ENCODE peak calls at places on chromosomes 2 and 18, in six cellular contexts. One of them, this sample, is unnamed.

GRCh38 chr2:227450196-227450851 is 21.6 kb upstream of the AGFG1 start:
- DNase-seq in pons: no peak
- DNase-seq in neural crest cell: no peak
- DNase-seq in M059J: no peak
- DNase-seq in choroid plexus epithelial cell: no peak
- DNase-seq in right lobe of liver: no peak
- DNase-seq in this sample: no peak

GRCh38 chr18:60541661-60542060 is 169.1 kb upstream of the MC4R start:
- DNase-seq in M059J: no peak
- DNase-seq in pons: peak; percentile 76
- DNase-seq in right lobe of liver: no peak
- DNase-seq in neural crest cell: no peak
- DNase-seq in choroid plexus epithelial cell: no peak
- DNase-seq in this sample: no peak

GRCh38 chr2:220748875-220749479 is 823.1 kb downstream of the EPHA4 start:
- DNase-seq in M059J: no peak
- DNase-seq in pons: no peak
- DNase-seq in right lobe of liver: no peak
- DNase-seq in choroid plexus epithelial cell: peak; percentile 6
- DNase-seq in neural crest cell: no peak
- DNase-seq in this sample: no peak

GRCh38 chr18:58117685-58118403 is 73.8 kb downstream of the NEDD4L start:
- DNase-seq in right lobe of liver: peak; percentile 67
- DNase-seq in M059J: peak; percentile 86
- DNase-seq in neural crest cell: no peak
- DNase-seq in choroid plexus epithelial cell: peak; percentile 90
- DNase-seq in pons: no peak
- DNase-seq in this sample: no peak

GRCh38 chr2:128595763-128596452 is 277.2 kb upstream of the HS6ST1 start:
- DNase-seq in pons: no peak
- DNase-seq in neural crest cell: no peak
- DNase-seq in choroid plexus epithelial cell: no peak
- DNase-seq in M059J: no peak
- DNase-seq in right lobe of liver: no peak
- DNase-seq in this sample: no peak

GRCh38 chr2:19541884-19542283 is 183.5 kb upstream of the OSR1 start:
- DNase-seq in neural crest cell: no peak
- DNase-seq in M059J: peak; percentile 17
- DNase-seq in right lobe of liver: no peak
- DNase-seq in pons: no peak
- DNase-seq in choroid plexus epithelial cell: no peak
- DNase-seq in this sample: peak; percentile 86

GRCh38 chr2:39488450-39488849 is 51.4 kb upstream of the MAP4K3 start:
- DNase-seq in right lobe of liver: no peak
- DNase-seq in choroid plexus epithelial cell: peak; percentile 98
- DNase-seq in M059J: peak; percentile 89
- DNase-seq in neural crest cell: no peak
- DNase-seq in pons: no peak
- DNase-seq in this sample: no peak

GRCh38 chr2:16615687-16616615 is 49.7 kb downstream of the CYRIA start:
- DNase-seq in choroid plexus epithelial cell: no peak
- DNase-seq in right lobe of liver: no peak
- DNase-seq in pons: peak; percentile 89
- DNase-seq in neural crest cell: no peak
- DNase-seq in M059J: no peak
- DNase-seq in this sample: no peak

GRCh38 chr2:199916980-199917379 is 5.9 kb downstream of the C2orf69 start:
- DNase-seq in pons: no peak
- DNase-seq in choroid plexus epithelial cell: no peak
- DNase-seq in neural crest cell: no peak
- DNase-seq in right lobe of liver: no peak
- DNase-seq in M059J: no peak
- DNase-seq in this sample: no peak

GRCh38 chr18:55233850-55234249 is 274.6 kb upstream of the CCDC68 start:
- DNase-seq in right lobe of liver: no peak
- DNase-seq in pons: no peak
- DNase-seq in M059J: no peak
- DNase-seq in choroid plexus epithelial cell: peak; percentile 75
- DNase-seq in neural crest cell: no peak
- DNase-seq in this sample: no peak

GRCh38 chr2:88690591-88691338 is 708 bp upstream of the RPIA start:
- DNase-seq in right lobe of liver: peak; percentile 55
- DNase-seq in neural crest cell: no peak
- DNase-seq in M059J: peak; percentile 25
- DNase-seq in pons: peak; percentile 5
- DNase-seq in choroid plexus epithelial cell: peak; percentile 11
- DNase-seq in this sample: no peak

GRCh38 chr2:196480653-196481322 is 158.7 kb upstream of the CCDC150 start:
- DNase-seq in pons: no peak
- DNase-seq in M059J: peak; percentile 21
- DNase-seq in right lobe of liver: no peak
- DNase-seq in choroid plexus epithelial cell: no peak
- DNase-seq in neural crest cell: no peak
- DNase-seq in this sample: no peak

GRCh38 chr18:63951302-63951705 is 2.2 kb downstream of the HMSD start:
- DNase-seq in pons: no peak
- DNase-seq in neural crest cell: no peak
- DNase-seq in right lobe of liver: no peak
- DNase-seq in M059J: peak; percentile 48
- DNase-seq in choroid plexus epithelial cell: peak; percentile 80
- DNase-seq in this sample: no peak

GRCh38 chr2:189799030-189799331 is 14.7 kb downstream of the PMS1 start:
- DNase-seq in pons: no peak
- DNase-seq in right lobe of liver: no peak
- DNase-seq in choroid plexus epithelial cell: no peak
- DNase-seq in neural crest cell: no peak
- DNase-seq in M059J: no peak
- DNase-seq in this sample: no peak

GRCh38 chr18:21599585-21600525 is 649 bp downstream of the ESCO1 start:
- DNase-seq in right lobe of liver: peak; percentile 82
- DNase-seq in pons: peak; percentile 11
- DNase-seq in neural crest cell: no peak
- DNase-seq in M059J: peak; percentile 5
- DNase-seq in choroid plexus epithelial cell: peak; percentile 12
- DNase-seq in this sample: peak; percentile 92

GRCh38 chr2:207616185-207616584 is 9.0 kb downstream of the METTL21A start:
- DNase-seq in pons: no peak
- DNase-seq in neural crest cell: no peak
- DNase-seq in M059J: peak; percentile 69
- DNase-seq in choroid plexus epithelial cell: peak; percentile 74
- DNase-seq in right lobe of liver: no peak
- DNase-seq in this sample: no peak

GRCh38 chr2:41621578-41621977 is 426.2 kb upstream of the PKDCC start:
- DNase-seq in neural crest cell: no peak
- DNase-seq in right lobe of liver: no peak
- DNase-seq in M059J: no peak
- DNase-seq in pons: no peak
- DNase-seq in choroid plexus epithelial cell: no peak
- DNase-seq in this sample: no peak

GRCh38 chr18:72086421-72086820 is 457.7 kb downstream of the CBLN2 start:
- DNase-seq in choroid plexus epithelial cell: peak; percentile 56
- DNase-seq in pons: peak; percentile 37
- DNase-seq in right lobe of liver: no peak
- DNase-seq in M059J: peak; percentile 0
- DNase-seq in neural crest cell: no peak
- DNase-seq in this sample: no peak

GRCh38 chr2:3277748-3278520 is 99.7 kb downstream of the EIPR1 start:
- DNase-seq in pons: no peak
- DNase-seq in right lobe of liver: peak; percentile 39
- DNase-seq in M059J: no peak
- DNase-seq in choroid plexus epithelial cell: no peak
- DNase-seq in neural crest cell: no peak
- DNase-seq in this sample: no peak

GRCh38 chr18:46039967-46040746 is 31.9 kb downstream of the PSTPIP2 start:
- DNase-seq in pons: no peak
- DNase-seq in M059J: no peak
- DNase-seq in choroid plexus epithelial cell: no peak
- DNase-seq in neural crest cell: no peak
- DNase-seq in right lobe of liver: no peak
- DNase-seq in this sample: no peak

GRCh38 chr2:135600915-135601314 is 69.6 kb downstream of the R3HDM1 start:
- DNase-seq in neural crest cell: no peak
- DNase-seq in right lobe of liver: no peak
- DNase-seq in pons: peak; percentile 46
- DNase-seq in M059J: peak; percentile 3
- DNase-seq in choroid plexus epithelial cell: peak; percentile 35
- DNase-seq in this sample: no peak

GRCh38 chr18:59249186-59249774 is 24.0 kb downstream of the RAX start:
- DNase-seq in M059J: peak; percentile 76
- DNase-seq in neural crest cell: peak; percentile 60
- DNase-seq in pons: peak; percentile 73
- DNase-seq in right lobe of liver: no peak
- DNase-seq in choroid plexus epithelial cell: peak; percentile 93
- DNase-seq in this sample: peak; percentile 88

GRCh38 chr2:100321881-100322820 is at the start of gene LONRF2:
- DNase-seq in choroid plexus epithelial cell: peak; percentile 6
- DNase-seq in neural crest cell: peak; percentile 20
- DNase-seq in pons: peak; percentile 5
- DNase-seq in M059J: peak; percentile 1
- DNase-seq in right lobe of liver: peak; percentile 52
- DNase-seq in this sample: no peak

GRCh38 chr2:202778217-202778616 is 93.3 kb downstream of the ICA1L start:
- DNase-seq in M059J: no peak
- DNase-seq in right lobe of liver: no peak
- DNase-seq in choroid plexus epithelial cell: no peak
- DNase-seq in pons: no peak
- DNase-seq in neural crest cell: no peak
- DNase-seq in this sample: no peak

GRCh38 chr2:216194013-216194412 is 84.9 kb downstream of the XRCC5 start:
- DNase-seq in choroid plexus epithelial cell: no peak
- DNase-seq in pons: no peak
- DNase-seq in right lobe of liver: no peak
- DNase-seq in neural crest cell: no peak
- DNase-seq in M059J: no peak
- DNase-seq in this sample: no peak

GRCh38 chr2:98761267-98761781 is 30.4 kb upstream of the MGAT4A start:
- DNase-seq in pons: peak; percentile 67
- DNase-seq in neural crest cell: peak; percentile 11
- DNase-seq in right lobe of liver: no peak
- DNase-seq in M059J: no peak
- DNase-seq in choroid plexus epithelial cell: no peak
- DNase-seq in this sample: no peak

GRCh38 chr2:205321240-205321639 is 361.1 kb upstream of the NRP2 start:
- DNase-seq in pons: no peak
- DNase-seq in neural crest cell: no peak
- DNase-seq in M059J: no peak
- DNase-seq in right lobe of liver: no peak
- DNase-seq in choroid plexus epithelial cell: peak; percentile 71
- DNase-seq in this sample: no peak

GRCh38 chr18:47417807-47418206 is 166.3 kb upstream of the SKOR2 start:
- DNase-seq in choroid plexus epithelial cell: no peak
- DNase-seq in pons: no peak
- DNase-seq in neural crest cell: no peak
- DNase-seq in right lobe of liver: no peak
- DNase-seq in M059J: peak; percentile 3
- DNase-seq in this sample: no peak

GRCh38 chr18:32373995-32374394 is 96.7 kb downstream of the GAREM1 start:
- DNase-seq in choroid plexus epithelial cell: peak; percentile 80
- DNase-seq in pons: no peak
- DNase-seq in M059J: peak; percentile 5
- DNase-seq in right lobe of liver: no peak
- DNase-seq in neural crest cell: no peak
- DNase-seq in this sample: no peak

GRCh38 chr2:120954939-120955338 is 219.3 kb downstream of the GLI2 start:
- DNase-seq in pons: no peak
- DNase-seq in neural crest cell: no peak
- DNase-seq in M059J: no peak
- DNase-seq in right lobe of liver: no peak
- DNase-seq in choroid plexus epithelial cell: no peak
- DNase-seq in this sample: no peak

GRCh38 chr2:200405599-200406298 is 99.3 kb downstream of the SPATS2L start:
- DNase-seq in M059J: peak; percentile 94
- DNase-seq in right lobe of liver: no peak
- DNase-seq in pons: peak; percentile 52
- DNase-seq in neural crest cell: no peak
- DNase-seq in choroid plexus epithelial cell: peak; percentile 84
- DNase-seq in this sample: no peak

GRCh38 chr2:1607971-1608688 is 136.2 kb downstream of the PXDN start:
- DNase-seq in neural crest cell: no peak
- DNase-seq in M059J: peak; percentile 63
- DNase-seq in right lobe of liver: no peak
- DNase-seq in choroid plexus epithelial cell: no peak
- DNase-seq in pons: no peak
- DNase-seq in this sample: no peak

This sample was measured in esophagus muscularis mucosa.